ENCODE peak calls at places on chromosomes 6 and 20, in four cellular contexts. Q, Y, X and J are unnamed samples.

GRCh38 chr20:34938466-34939163 is 17.0 kb downstream of the GSS start:
- DNase-seq in Q (no peak), Y (no peak), X (peak; percentile 80), J (no peak)

GRCh38 chr6:20630617-20631448 is 96.6 kb downstream of the CDKAL1 start:
- DNase-seq in Q (no peak), Y (no peak), X (no peak), J (no peak)

GRCh38 chr6:144878577-144878976 is 593.4 kb downstream of the UTRN start:
- DNase-seq in Q (no peak), Y (no peak), X (no peak), J (no peak)

GRCh38 chr20:11734431-11734830 is 183.3 kb upstream of the BTBD3 start:
- DNase-seq in Q (no peak), Y (no peak), X (no peak), J (no peak)

GRCh38 chr6:128208851-128209580 is 308.2 kb upstream of the THEMIS start:
- DNase-seq in Q (no peak), Y (no peak), X (no peak), J (no peak)

GRCh38 chr6:55603987-55604386 is 25.0 kb upstream of the HMGCLL1 start:
- DNase-seq in Q (no peak), Y (no peak), X (no peak), J (no peak)

GRCh38 chr6:20182926-20183521 is 29.2 kb downstream of the MBOAT1 start:
- DNase-seq in Q (no peak), Y (no peak), X (no peak), J (no peak)

GRCh38 chr6:1596088-1596852 is 13.4 kb upstream of the FOXC1 start:
- DNase-seq in Q (peak; percentile 69), Y (peak; percentile 88), X (peak; percentile 74), J (peak; percentile 75)

DNA sequence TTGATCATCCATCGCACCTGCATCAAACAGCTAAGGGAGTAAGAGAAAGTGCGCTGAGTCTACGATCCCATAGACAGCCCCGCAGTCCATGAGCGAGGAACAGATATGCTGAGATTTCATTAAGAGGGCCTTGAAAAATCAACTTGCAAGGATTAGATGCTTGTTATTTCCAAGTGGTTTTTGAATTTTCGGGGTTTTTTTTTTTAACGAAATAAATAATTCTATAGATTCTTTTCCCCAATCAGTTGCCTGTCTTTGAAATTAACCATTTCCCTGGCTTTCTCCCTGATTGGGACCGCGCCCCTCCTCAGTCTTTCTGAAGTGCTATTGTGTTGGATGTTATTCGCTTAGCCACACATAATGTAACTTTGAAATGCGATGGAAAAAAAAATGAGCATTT is 48.6 kb downstream of the GNAS-AS1 start:
- DNase-seq in Q (no peak), Y (no peak), X (no peak), J (no peak)
- H3K27me3 ChIP-seq in Q (peaks cover 7% of the 10 kb centered on the region), Y (no peaks in the 10 kb centered on the region), X (peaks cover 10% of the 10 kb centered on the region), J (no peaks in the 10 kb centered on the region)

DNA sequence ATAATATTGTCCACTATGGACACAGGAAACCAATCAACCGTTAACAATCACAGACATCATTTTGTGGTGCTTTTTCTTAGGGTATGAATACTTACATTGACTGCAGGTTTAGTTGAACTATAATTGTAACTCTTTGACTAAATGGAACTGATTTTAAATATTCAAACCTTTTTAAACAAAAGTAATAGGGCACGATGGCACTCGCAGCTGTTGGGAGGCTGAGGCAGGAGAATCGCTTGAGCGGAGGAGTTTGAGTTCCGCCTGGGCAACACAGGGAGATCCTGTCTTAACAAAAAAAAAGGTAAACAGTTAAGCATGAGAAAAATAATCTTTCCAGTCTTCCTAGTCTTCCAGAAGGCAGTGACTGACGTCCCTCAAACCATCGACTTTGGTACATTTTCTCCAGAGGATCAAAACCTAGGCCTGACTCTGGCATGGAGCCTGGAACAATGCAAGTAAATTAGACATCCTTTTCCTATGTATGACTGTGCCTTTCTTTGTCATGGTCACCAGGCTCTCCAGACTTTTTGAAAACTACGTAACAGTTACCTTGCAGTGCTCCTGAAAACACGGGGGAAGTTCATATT is 16.6 kb upstream of the PRDM13 start:
- DNase-seq in Q (no peak), Y (no peak), X (no peak), J (no peak)
- H3K27me3 ChIP-seq in Q (peaks cover 37% of the 10 kb centered on the region), Y (peaks cover 90% of the 10 kb centered on the region), X (peaks cover 82% of the 10 kb centered on the region), J (no peaks in the 10 kb centered on the region)

GRCh38 chr20:59788811-59789210 is 144.6 kb downstream of the SYCP2 start:
- DNase-seq in Q (no peak), Y (peak; percentile 1), X (no peak), J (no peak)
- H3K27me3 ChIP-seq in Q (peaks cover 18% of the 10 kb centered on the region), Y (no peaks in the 10 kb centered on the region), X (no peaks in the 10 kb centered on the region), J (no peaks in the 10 kb centered on the region)

GRCh38 chr6:45420909-45421699 is 43.4 kb upstream of the SUPT3H start:
- DNase-seq in Q (no peak), Y (no peak), X (no peak), J (no peak)

GRCh38 chr6:45423111-45423900 is 45.6 kb upstream of the SUPT3H start:
- DNase-seq in Q (no peak), Y (peak; percentile 77), X (peak; percentile 70), J (no peak)

GRCh38 chr6:45422541-45423110 is 44.9 kb upstream of the SUPT3H start:
- DNase-seq in Q (peak; percentile 75), Y (peak; percentile 70), X (peak; percentile 64), J (no peak)

GRCh38 chr6:45420083-45420908 is 42.6 kb upstream of the SUPT3H start:
- DNase-seq in Q (no peak), Y (peak; percentile 54), X (no peak), J (no peak)

GRCh38 chr6:45421700-45422540 is 44.2 kb upstream of the SUPT3H start:
- DNase-seq in Q (peak; percentile 65), Y (peak; percentile 75), X (peak; percentile 79), J (no peak)
- H3K27me3 ChIP-seq in Q (no peaks in the 10 kb centered on the region), Y (peaks cover 71% of the 10 kb centered on the region), X (peaks cover 73% of the 10 kb centered on the region), J (no peaks in the 10 kb centered on the region)

GRCh38 chr20:22585786-22586493 is 1.6 kb upstream of the FOXA2 start:
- DNase-seq in Q (no peak), Y (no peak), X (no peak), J (no peak)

GRCh38 chr20:22584630-22584921 is 204 bp upstream of the FOXA2 start:
- DNase-seq in Q (no peak), Y (peak; percentile 91), X (no peak), J (no peak)

GRCh38 chr20:22586645-22587310 is 2.4 kb upstream of the FOXA2 start:
- DNase-seq in Q (no peak), Y (peak; percentile 91), X (peak; percentile 65), J (peak; percentile 71)

GRCh38 chr20:22583773-22584629 is at the start of gene FOXA2:
- DNase-seq in Q (no peak), Y (peak; percentile 87), X (no peak), J (no peak)

GRCh38 chr20:22584922-22585785 is 782 bp upstream of the FOXA2 start:
- DNase-seq in Q (no peak), Y (peak; percentile 81), X (no peak), J (no peak)
- H3K27me3 ChIP-seq in Q (no peaks in the 10 kb centered on the region), Y (peaks cover 97% of the 10 kb centered on the region), X (peaks cover 88% of the 10 kb centered on the region), J (no peaks in the 10 kb centered on the region)

GRCh38 chr6:50831216-50831615 is 12.5 kb downstream of the TFAP2B start:
- DNase-seq in Q (no peak), Y (no peak), X (no peak), J (no peak)
- H3K27me3 ChIP-seq in Q (no peaks in the 10 kb centered on the region), Y (peaks cover 99% of the 10 kb centered on the region), X (peaks cover 83% of the 10 kb centered on the region), J (no peaks in the 10 kb centered on the region)

GRCh38 chr20:62219101-62219991 is 732 bp downstream of the HRH3 start:
- DNase-seq in Q (no peak), Y (peak; percentile 91), X (no peak), J (no peak)
- H3K27me3 ChIP-seq in Q (peaks cover 6% of the 10 kb centered on the region), Y (peaks cover 38% of the 10 kb centered on the region), X (peaks cover 91% of the 10 kb centered on the region), J (no peaks in the 10 kb centered on the region)